ENCODE peak calls at places on chromosomes 16 and 17, in eight cellular contexts. One of them, this sample, is unnamed.

GRCh38 chr17:83186226-83186625 is 106.8 kb downstream of the METRNL start:
- DNase-seq in lower lobe of right lung: no peak
- DNase-seq in glutamatergic neuron: no peak
- DNase-seq in colonic mucosa: peak
- DNase-seq in fibroblast of the aortic adventitia: no peak
- DNase-seq in WTC11: peak
- DNase-seq in tibial nerve: peak
- DNase-seq in cardiac fibroblast: no peak
- DNase-seq in this sample: peak

GRCh38 chr16:57624044-57624688 is 4.3 kb upstream of the ADGRG1 start:
- DNase-seq in colonic mucosa: no peak
- DNase-seq in WTC11: no peak
- DNase-seq in cardiac fibroblast: peak
- DNase-seq in fibroblast of the aortic adventitia: peak
- DNase-seq in tibial nerve: no peak
- DNase-seq in glutamatergic neuron: no peak
- DNase-seq in lower lobe of right lung: no peak
- DNase-seq in this sample: no peak

GRCh38 chr17:68006797-68007196 is 10.5 kb upstream of the C17orf58 start:
- DNase-seq in colonic mucosa: no peak
- DNase-seq in fibroblast of the aortic adventitia: peak
- DNase-seq in cardiac fibroblast: no peak
- DNase-seq in glutamatergic neuron: no peak
- DNase-seq in WTC11: no peak
- DNase-seq in tibial nerve: no peak
- DNase-seq in lower lobe of right lung: peak
- DNase-seq in this sample: no peak

GRCh38 chr17:50213026-50214015 is 11.9 kb upstream of the COL1A1 start:
- DNase-seq in tibial nerve: no peak
- DNase-seq in glutamatergic neuron: no peak
- DNase-seq in WTC11: peak
- DNase-seq in lower lobe of right lung: no peak
- DNase-seq in fibroblast of the aortic adventitia: peak
- DNase-seq in cardiac fibroblast: no peak
- DNase-seq in colonic mucosa: peak
- DNase-seq in this sample: peak

GRCh38 chr16:2712546-2712945 is 7.5 kb downstream of the PRSS27 start:
- DNase-seq in fibroblast of the aortic adventitia: no peak
- DNase-seq in cardiac fibroblast: no peak
- DNase-seq in lower lobe of right lung: no peak
- DNase-seq in WTC11: no peak
- DNase-seq in tibial nerve: no peak
- DNase-seq in colonic mucosa: no peak
- DNase-seq in glutamatergic neuron: no peak
- DNase-seq in this sample: no peak

GRCh38 chr16:1181715-1182671 is 29.1 kb downstream of the CACNA1H start:
- DNase-seq in WTC11: no peak
- DNase-seq in tibial nerve: no peak
- DNase-seq in lower lobe of right lung: peak
- DNase-seq in fibroblast of the aortic adventitia: peak
- DNase-seq in cardiac fibroblast: peak
- DNase-seq in colonic mucosa: peak
- DNase-seq in glutamatergic neuron: no peak
- DNase-seq in this sample: peak

GRCh38 chr17:20096430-20096829 is 87.3 kb downstream of the SPECC1 start:
- DNase-seq in lower lobe of right lung: no peak
- DNase-seq in tibial nerve: no peak
- DNase-seq in glutamatergic neuron: no peak
- DNase-seq in cardiac fibroblast: no peak
- DNase-seq in fibroblast of the aortic adventitia: no peak
- DNase-seq in colonic mucosa: no peak
- DNase-seq in WTC11: no peak
- DNase-seq in this sample: no peak

GRCh38 chr17:21127508-21128077 is 829 bp downstream of the DHRS7B start:
- DNase-seq in glutamatergic neuron: no peak
- DNase-seq in tibial nerve: no peak
- DNase-seq in fibroblast of the aortic adventitia: peak
- DNase-seq in lower lobe of right lung: no peak
- DNase-seq in WTC11: no peak
- DNase-seq in cardiac fibroblast: peak
- DNase-seq in colonic mucosa: no peak
- DNase-seq in this sample: no peak

GRCh38 chr16:11677451-11677951 is 9.2 kb downstream of the SNN start:
- DNase-seq in lower lobe of right lung: no peak
- DNase-seq in WTC11: no peak
- DNase-seq in colonic mucosa: no peak
- DNase-seq in tibial nerve: no peak
- DNase-seq in fibroblast of the aortic adventitia: no peak
- DNase-seq in cardiac fibroblast: no peak
- DNase-seq in glutamatergic neuron: no peak
- DNase-seq in this sample: no peak

GRCh38 chr17:68812876-68813584 is 142.2 kb downstream of the ABCA8 start:
- DNase-seq in fibroblast of the aortic adventitia: peak
- DNase-seq in lower lobe of right lung: no peak
- DNase-seq in colonic mucosa: no peak
- DNase-seq in WTC11: no peak
- DNase-seq in glutamatergic neuron: no peak
- DNase-seq in tibial nerve: no peak
- DNase-seq in cardiac fibroblast: no peak
- DNase-seq in this sample: no peak

DNA sequence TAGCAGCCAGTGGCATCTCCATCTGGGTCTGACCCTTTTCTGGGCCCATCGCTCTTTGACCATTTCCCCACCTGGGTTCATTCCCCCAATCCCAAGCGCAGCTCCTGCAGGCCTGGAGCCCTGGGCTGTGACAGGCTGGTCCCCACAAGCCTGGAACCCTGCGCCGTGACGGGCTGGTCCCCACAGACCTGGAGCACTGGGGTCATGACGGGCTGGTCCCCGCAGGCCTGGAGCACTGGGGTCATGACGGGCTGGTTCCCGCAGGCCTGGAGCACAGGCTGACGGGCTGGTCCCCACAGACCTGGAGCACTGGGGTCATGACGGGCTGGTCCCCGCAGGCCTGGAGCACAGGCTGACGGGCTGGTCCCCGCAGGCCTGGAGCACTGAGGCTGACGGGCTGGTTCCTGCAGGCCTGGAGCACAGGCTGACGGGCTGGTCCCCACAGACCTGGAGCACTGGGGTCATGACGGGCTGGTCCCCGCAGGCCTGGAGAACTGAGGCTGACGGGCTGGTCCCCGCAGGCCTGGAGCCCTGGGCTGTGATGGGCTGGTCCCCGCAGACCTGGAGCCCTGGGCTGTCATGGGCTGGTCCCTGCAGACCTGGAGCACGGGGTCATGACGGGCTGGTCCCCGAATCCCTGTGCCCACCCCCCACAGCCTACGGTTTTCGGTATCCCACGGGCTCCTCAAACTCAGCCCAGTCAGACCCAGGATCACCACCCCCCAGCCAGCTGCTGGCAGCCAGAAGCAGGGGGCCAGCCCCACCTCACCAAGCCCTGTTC is 16.6 kb downstream of the TMC6 start:
- DNase-seq in WTC11: no peak
- DNase-seq in fibroblast of the aortic adventitia: no peak
- DNase-seq in colonic mucosa: no peak
- DNase-seq in cardiac fibroblast: no peak
- DNase-seq in tibial nerve: no peak
- DNase-seq in lower lobe of right lung: no peak
- DNase-seq in glutamatergic neuron: peak
- DNase-seq in this sample: no peak
- TF ChIP-seq CTCF in WTC11: no peak
- TF ChIP-seq CTCF in fibroblast of the aortic adventitia: no peak
- TF ChIP-seq CTCF in colonic mucosa: no peak
- TF ChIP-seq CTCF in cardiac fibroblast: no peak
- TF ChIP-seq CTCF in tibial nerve: no peak
- TF ChIP-seq CTCF in lower lobe of right lung: no peak
- TF ChIP-seq CTCF in glutamatergic neuron: no peak
- TF ChIP-seq CTCF in this sample: no peak

GRCh38 chr17:43024407-43025289 is at the start of gene RND2:
- DNase-seq in WTC11: peak
- DNase-seq in fibroblast of the aortic adventitia: peak
- DNase-seq in colonic mucosa: peak
- DNase-seq in cardiac fibroblast: peak
- DNase-seq in lower lobe of right lung: peak
- DNase-seq in glutamatergic neuron: peak
- DNase-seq in tibial nerve: peak
- DNase-seq in this sample: peak
- TF ChIP-seq CTCF in WTC11: no peak
- TF ChIP-seq CTCF in fibroblast of the aortic adventitia: peak
- TF ChIP-seq CTCF in colonic mucosa: peak
- TF ChIP-seq CTCF in cardiac fibroblast: peak
- TF ChIP-seq CTCF in lower lobe of right lung: peak
- TF ChIP-seq CTCF in glutamatergic neuron: peak
- TF ChIP-seq CTCF in tibial nerve: peak
- TF ChIP-seq CTCF in this sample: peak

DNA sequence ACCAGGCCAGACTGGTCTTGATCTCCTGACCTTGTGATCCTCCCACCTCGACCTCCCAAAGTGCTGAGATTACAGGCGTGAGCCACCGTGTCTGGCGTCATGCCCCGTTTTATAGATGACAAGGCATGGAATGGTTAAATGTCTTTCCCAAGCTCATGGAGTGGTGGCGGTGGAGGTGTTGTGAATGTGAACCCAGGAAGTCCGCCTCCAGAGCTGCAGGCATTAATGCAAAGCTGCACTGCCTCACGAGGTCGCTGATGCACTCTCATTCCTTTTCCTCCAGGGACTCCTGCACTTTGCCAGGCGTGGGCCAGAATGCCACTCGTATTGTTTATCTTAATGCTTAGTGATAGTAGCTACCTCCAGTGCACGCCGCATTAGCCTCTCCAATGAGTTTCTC is 149.6 kb downstream of the WWOX start:
- DNase-seq in lower lobe of right lung: peak
- DNase-seq in cardiac fibroblast: no peak
- DNase-seq in fibroblast of the aortic adventitia: no peak
- DNase-seq in WTC11: peak
- DNase-seq in tibial nerve: no peak
- DNase-seq in glutamatergic neuron: peak
- DNase-seq in colonic mucosa: no peak
- DNase-seq in this sample: no peak
- TF ChIP-seq CTCF in lower lobe of right lung: no peak
- TF ChIP-seq CTCF in cardiac fibroblast: no peak
- TF ChIP-seq CTCF in fibroblast of the aortic adventitia: no peak
- TF ChIP-seq CTCF in WTC11: no peak
- TF ChIP-seq CTCF in tibial nerve: no peak
- TF ChIP-seq CTCF in glutamatergic neuron: no peak
- TF ChIP-seq CTCF in colonic mucosa: no peak
- TF ChIP-seq CTCF in this sample: peak

GRCh38 chr16:67372664-67373063 is 20.6 kb downstream of the TPPP3 start:
- DNase-seq in cardiac fibroblast: peak
- DNase-seq in lower lobe of right lung: no peak
- DNase-seq in glutamatergic neuron: no peak
- DNase-seq in fibroblast of the aortic adventitia: peak
- DNase-seq in WTC11: no peak
- DNase-seq in tibial nerve: no peak
- DNase-seq in colonic mucosa: no peak
- DNase-seq in this sample: no peak
- TF ChIP-seq CTCF in cardiac fibroblast: peak
- TF ChIP-seq CTCF in lower lobe of right lung: peak
- TF ChIP-seq CTCF in glutamatergic neuron: no peak
- TF ChIP-seq CTCF in fibroblast of the aortic adventitia: peak
- TF ChIP-seq CTCF in WTC11: no peak
- TF ChIP-seq CTCF in tibial nerve: peak
- TF ChIP-seq CTCF in colonic mucosa: no peak
- TF ChIP-seq CTCF in this sample: peak

GRCh38 chr17:4858880-4859260 is 25.7 kb downstream of the MINK1 start:
- DNase-seq in lower lobe of right lung: no peak
- DNase-seq in fibroblast of the aortic adventitia: peak
- DNase-seq in glutamatergic neuron: no peak
- DNase-seq in colonic mucosa: peak
- DNase-seq in cardiac fibroblast: peak
- DNase-seq in WTC11: peak
- DNase-seq in tibial nerve: no peak
- DNase-seq in this sample: no peak
- TF ChIP-seq CTCF in lower lobe of right lung: no peak
- TF ChIP-seq CTCF in fibroblast of the aortic adventitia: no peak
- TF ChIP-seq CTCF in glutamatergic neuron: no peak
- TF ChIP-seq CTCF in colonic mucosa: no peak
- TF ChIP-seq CTCF in cardiac fibroblast: no peak
- TF ChIP-seq CTCF in WTC11: no peak
- TF ChIP-seq CTCF in tibial nerve: no peak
- TF ChIP-seq CTCF in this sample: no peak

DNA sequence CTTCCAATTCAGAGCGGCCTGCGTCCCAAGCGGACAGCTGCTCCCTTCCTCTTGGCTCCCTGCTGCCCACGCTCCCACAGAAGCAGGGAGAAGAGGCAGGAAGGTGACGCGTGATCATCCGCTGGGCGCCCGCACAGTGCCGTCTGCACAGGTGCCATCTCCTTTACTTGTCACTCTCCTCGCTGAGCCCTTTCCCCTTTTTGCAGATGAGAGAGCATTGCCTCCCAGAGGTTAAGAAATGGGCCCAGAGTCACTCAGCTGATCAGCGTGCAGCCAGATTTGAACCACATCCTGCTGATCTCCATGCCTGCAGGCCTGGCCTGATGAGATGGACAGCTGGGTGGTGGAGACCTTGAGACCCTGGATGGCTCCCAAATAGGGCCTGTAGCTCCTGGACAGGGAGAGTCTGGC is 299.8 kb downstream of the SEC14L1 start:
- DNase-seq in colonic mucosa: no peak
- DNase-seq in fibroblast of the aortic adventitia: no peak
- DNase-seq in tibial nerve: no peak
- DNase-seq in cardiac fibroblast: no peak
- DNase-seq in glutamatergic neuron: peak
- DNase-seq in WTC11: no peak
- DNase-seq in lower lobe of right lung: no peak
- DNase-seq in this sample: no peak
- TF ChIP-seq CTCF in colonic mucosa: no peak
- TF ChIP-seq CTCF in fibroblast of the aortic adventitia: no peak
- TF ChIP-seq CTCF in tibial nerve: no peak
- TF ChIP-seq CTCF in cardiac fibroblast: no peak
- TF ChIP-seq CTCF in glutamatergic neuron: no peak
- TF ChIP-seq CTCF in WTC11: no peak
- TF ChIP-seq CTCF in lower lobe of right lung: no peak
- TF ChIP-seq CTCF in this sample: no peak

DNA sequence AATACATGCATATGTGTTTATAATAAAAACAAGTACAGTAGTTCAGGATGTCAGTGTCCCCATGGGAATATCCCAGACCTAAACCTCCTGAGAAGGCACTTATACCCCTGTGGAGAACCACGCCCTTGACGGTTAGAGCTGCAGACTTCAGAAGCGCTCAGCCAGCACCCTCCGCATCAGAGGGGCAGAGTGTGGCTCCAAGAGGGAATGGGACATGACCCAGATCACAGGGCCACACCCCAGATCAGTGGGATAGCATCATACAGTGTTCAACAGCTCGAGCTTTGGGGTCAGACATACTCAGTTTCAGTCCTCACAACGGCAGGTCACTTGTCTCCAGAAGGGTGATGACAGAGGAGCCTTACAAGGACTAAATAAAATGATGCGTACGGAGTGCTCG is 45.8 kb upstream of the ZNF423 start:
- DNase-seq in fibroblast of the aortic adventitia: no peak
- DNase-seq in lower lobe of right lung: no peak
- DNase-seq in colonic mucosa: no peak
- DNase-seq in tibial nerve: no peak
- DNase-seq in WTC11: no peak
- DNase-seq in cardiac fibroblast: no peak
- DNase-seq in glutamatergic neuron: no peak
- DNase-seq in this sample: no peak
- TF ChIP-seq CTCF in fibroblast of the aortic adventitia: no peak
- TF ChIP-seq CTCF in lower lobe of right lung: no peak
- TF ChIP-seq CTCF in colonic mucosa: no peak
- TF ChIP-seq CTCF in tibial nerve: no peak
- TF ChIP-seq CTCF in WTC11: no peak
- TF ChIP-seq CTCF in cardiac fibroblast: no peak
- TF ChIP-seq CTCF in glutamatergic neuron: no peak
- TF ChIP-seq CTCF in this sample: no peak

GRCh38 chr17:16584273-16584995 is 15.4 kb upstream of the ZNF287 start:
- DNase-seq in colonic mucosa: peak
- DNase-seq in fibroblast of the aortic adventitia: peak
- DNase-seq in tibial nerve: peak
- DNase-seq in cardiac fibroblast: peak
- DNase-seq in WTC11: peak
- DNase-seq in lower lobe of right lung: peak
- DNase-seq in glutamatergic neuron: peak
- DNase-seq in this sample: peak
- TF ChIP-seq CTCF in colonic mucosa: peak
- TF ChIP-seq CTCF in fibroblast of the aortic adventitia: peak
- TF ChIP-seq CTCF in tibial nerve: peak
- TF ChIP-seq CTCF in cardiac fibroblast: peak
- TF ChIP-seq CTCF in WTC11: peak
- TF ChIP-seq CTCF in lower lobe of right lung: peak
- TF ChIP-seq CTCF in glutamatergic neuron: peak
- TF ChIP-seq CTCF in this sample: peak

This sample was measured in osteocyte.